ENCODE peak calls at places on chromosome 4, in eight cellular contexts. Q is astrocyte of the hippocampus; V is epithelial cell of prostate; I is NB4; U is NCI-H774; A is NCI-H1092; L is WERI-Rb-1; Y is activated CD4-positive, alpha-beta T cell treated with anti-CD3 and anti-CD28 coated beads for 48 hours. B is an unnamed sample.

GRCh38 chr4:56434599-56435000 is 815 bp downstream of the PPAT start:
- DNase-seq in Q (no peak), V (no peak), I (no peak), U (peak), A (peak), L (no peak), Y (no peak), B (peak)

GRCh38 chr4:86174496-86174895 is 185.4 kb downstream of the MAPK10 start:
- DNase-seq in Q (no peak), V (no peak), I (no peak), U (no peak), A (no peak), L (no peak), Y (no peak), B (no peak)

GRCh38 chr4:155722816-155723499 is 35.9 kb upstream of the GUCY1B1 start:
- DNase-seq in Q (peak), V (no peak), I (no peak), U (no peak), A (no peak), L (no peak), Y (peak), B (no peak)

GRCh38 chr4:37812713-37813112 is 13.8 kb upstream of the PGM2 start:
- DNase-seq in Q (peak), V (no peak), I (no peak), U (no peak), A (no peak), L (no peak), Y (no peak), B (no peak)

GRCh38 chr4:6493668-6494304 is 21.4 kb upstream of the PPP2R2C start:
- DNase-seq in Q (peak), V (peak), I (no peak), U (no peak), A (no peak), L (no peak), Y (no peak), B (no peak)

GRCh38 chr4:85488416-85488815 is 13.5 kb downstream of the ARHGAP24 start:
- DNase-seq in Q (no peak), V (no peak), I (no peak), U (no peak), A (no peak), L (no peak), Y (no peak), B (peak)

GRCh38 chr4:41006141-41006540 is 208.2 kb downstream of the APBB2 start:
- DNase-seq in Q (no peak), V (no peak), I (no peak), U (no peak), A (no peak), L (no peak), Y (no peak), B (no peak)

GRCh38 chr4:69823481-69824186 is 36.3 kb downstream of the SULT1E1 start:
- DNase-seq in Q (peak), V (no peak), I (peak), U (peak), A (no peak), L (peak), Y (peak), B (peak)

GRCh38 chr4:86614896-86615295 is 20.8 kb downstream of the PTPN13 start:
- DNase-seq in Q (no peak), V (no peak), I (no peak), U (no peak), A (no peak), L (no peak), Y (no peak), B (no peak)

GRCh38 chr4:168882650-168883233 is 127.3 kb downstream of the CBR4 start:
- DNase-seq in Q (no peak), V (no peak), I (no peak), U (no peak), A (no peak), L (no peak), Y (no peak), B (no peak)

GRCh38 chr4:2823301-2823670 is 20.4 kb upstream of the ADD1 start:
- DNase-seq in Q (no peak), V (no peak), I (no peak), U (no peak), A (no peak), L (no peak), Y (no peak), B (no peak)

GRCh38 chr4:16952896-16953605 is 54.6 kb upstream of the LDB2 start:
- DNase-seq in Q (peak), V (no peak), I (no peak), U (no peak), A (no peak), L (no peak), Y (no peak), B (no peak)

GRCh38 chr4:103306870-103307345 is 108.8 kb upstream of the CENPE start:
- DNase-seq in Q (peak), V (no peak), I (no peak), U (peak), A (no peak), L (no peak), Y (no peak), B (no peak)

GRCh38 chr4:113764720-113765264 is 3.3 kb upstream of the CAMK2D start:
- DNase-seq in Q (no peak), V (no peak), I (no peak), U (no peak), A (no peak), L (no peak), Y (no peak), B (no peak)

GRCh38 chr4:150982557-150983233 is 32.4 kb downstream of the LRBA start:
- DNase-seq in Q (peak), V (no peak), I (no peak), U (no peak), A (no peak), L (no peak), Y (no peak), B (no peak)

GRCh38 chr4:10013722-10014121 is 7.6 kb downstream of the SLC2A9 start:
- DNase-seq in Q (peak), V (no peak), I (peak), U (peak), A (peak), L (peak), Y (peak), B (no peak)

GRCh38 chr4:24689212-24689611 is 104.9 kb upstream of the DHX15 start:
- DNase-seq in Q (no peak), V (no peak), I (no peak), U (no peak), A (no peak), L (no peak), Y (no peak), B (no peak)

GRCh38 chr4:65096630-65097029 is 573.7 kb downstream of the EPHA5 start:
- DNase-seq in Q (no peak), V (no peak), I (no peak), U (no peak), A (no peak), L (no peak), Y (no peak), B (no peak)

GRCh38 chr4:88775026-88775425 is 77.4 kb upstream of the NAP1L5 start:
- DNase-seq in Q (no peak), V (no peak), I (no peak), U (no peak), A (no peak), L (no peak), Y (no peak), B (no peak)

GRCh38 chr4:6772223-6772928 is 10.2 kb upstream of the KIAA0232 start:
- DNase-seq in Q (peak), V (no peak), I (no peak), U (no peak), A (no peak), L (no peak), Y (no peak), B (no peak)

GRCh38 chr4:165384608-165385007 is 5.8 kb downstream of the CPE start:
- DNase-seq in Q (no peak), V (no peak), I (no peak), U (no peak), A (peak), L (no peak), Y (no peak), B (no peak)

GRCh38 chr4:52914051-52914605 is 52.0 kb downstream of the RASL11B start:
- DNase-seq in Q (peak), V (no peak), I (no peak), U (no peak), A (no peak), L (no peak), Y (no peak), B (no peak)

GRCh38 chr4:4418676-4419370 is 31.9 kb downstream of the NSG1 start:
- DNase-seq in Q (no peak), V (no peak), I (no peak), U (no peak), A (no peak), L (no peak), Y (peak), B (no peak)

GRCh38 chr4:185256444-185256843 is 47.0 kb downstream of the SNX25 start:
- DNase-seq in Q (peak), V (no peak), I (no peak), U (no peak), A (no peak), L (no peak), Y (no peak), B (no peak)

GRCh38 chr4:47647544-47647943 is 162.5 kb downstream of the ATP10D start:
- DNase-seq in Q (no peak), V (no peak), I (no peak), U (no peak), A (no peak), L (no peak), Y (no peak), B (no peak)

GRCh38 chr4:41927761-41928499 is 7.3 kb upstream of the TMEM33 start:
- DNase-seq in Q (no peak), V (no peak), I (no peak), U (no peak), A (no peak), L (no peak), Y (no peak), B (no peak)

GRCh38 chr4:109735566-109736454 is 5.9 kb upstream of the PLA2G12A start:
- DNase-seq in Q (peak), V (no peak), I (no peak), U (no peak), A (no peak), L (peak), Y (no peak), B (no peak)

GRCh38 chr4:150240011-150240410 is 161.8 kb downstream of the DCLK2 start:
- DNase-seq in Q (peak), V (no peak), I (no peak), U (no peak), A (no peak), L (no peak), Y (no peak), B (no peak)

GRCh38 chr4:181911420-181911819 is 331.8 kb upstream of the TENM3 start:
- DNase-seq in Q (peak), V (no peak), I (no peak), U (no peak), A (no peak), L (no peak), Y (no peak), B (no peak)

GRCh38 chr4:153205028-153205648 is 895 bp downstream of the TRIM2 start:
- DNase-seq in Q (peak), V (no peak), I (no peak), U (no peak), A (no peak), L (no peak), Y (peak), B (no peak)

GRCh38 chr4:155973639-155974475 is 20.2 kb upstream of the CTSO start:
- DNase-seq in Q (peak), V (no peak), I (no peak), U (no peak), A (no peak), L (no peak), Y (no peak), B (no peak)

GRCh38 chr4:61068745-61069144 is 131.4 kb upstream of the ADGRL3 start:
- DNase-seq in Q (peak), V (no peak), I (no peak), U (no peak), A (no peak), L (no peak), Y (no peak), B (no peak)

GRCh38 chr4:38605181-38605764 is 58.7 kb upstream of the KLF3 start:
- DNase-seq in Q (no peak), V (no peak), I (no peak), U (no peak), A (no peak), L (no peak), Y (no peak), B (no peak)

GRCh38 chr4:163548481-163549243 is 54.2 kb downstream of the TMA16 start:
- DNase-seq in Q (peak), V (no peak), I (peak), U (no peak), A (no peak), L (no peak), Y (no peak), B (peak)

GRCh38 chr4:79467246-79467932 is 59.4 kb upstream of the GK2 start:
- DNase-seq in Q (peak), V (no peak), I (no peak), U (no peak), A (no peak), L (no peak), Y (no peak), B (no peak)

GRCh38 chr4:7663075-7663541 is 228.4 kb upstream of the PSAPL1 start:
- DNase-seq in Q (no peak), V (no peak), I (peak), U (no peak), A (no peak), L (no peak), Y (peak), B (no peak)

GRCh38 chr4:147288512-147288911 is 192.4 kb upstream of the EDNRA start:
- DNase-seq in Q (no peak), V (no peak), I (no peak), U (no peak), A (no peak), L (no peak), Y (no peak), B (no peak)

B was measured in NCI-H2029 treated with DMSO at 0.1 percent for 48 hours.